ENCODE peak calls at places on chromosomes 1 and 21, in seven cellular contexts. H, C, K, X, A, S and V are unnamed samples.

GRCh38 chr1:108665047-108665446 is 4.2 kb upstream of the HENMT1 start:
- DNase-seq in H (no peak), K (no peak), A (no peak), X (no peak), S (no peak), C (no peak), V (no peak)

GRCh38 chr1:2204384-2205190 is 10.0 kb upstream of the FAAP20 start:
- DNase-seq in C (peak), H (peak), X (peak), S (peak), A (no peak), K (peak), V (no peak)

GRCh38 chr1:182170941-182171461 is 109.5 kb upstream of the ZNF648 start:
- DNase-seq in C (no peak), A (no peak), S (no peak), H (no peak), X (no peak), K (no peak), V (no peak)

GRCh38 chr21:26943916-26944315 is 23.0 kb downstream of the ADAMTS5 start:
- DNase-seq in C (no peak), S (no peak), K (no peak), X (no peak), H (no peak), A (no peak), V (no peak)

GRCh38 chr1:182147136-182147815 is 85.8 kb upstream of the ZNF648 start:
- DNase-seq in S (no peak), X (no peak), A (no peak), C (no peak), H (no peak), K (no peak), V (peak)

GRCh38 chr1:223665592-223666312 is at the start of gene CAPN8:
- DNase-seq in K (no peak), X (no peak), S (no peak), A (no peak), C (no peak), H (no peak), V (peak)

GRCh38 chr1:200917291-200917817 is 22.7 kb downstream of the INAVA start:
- DNase-seq in X (no peak), S (no peak), C (no peak), K (no peak), A (no peak), H (no peak), V (peak)

GRCh38 chr1:185438936-185439335 is 121.9 kb upstream of the IVNS1ABP start:
- DNase-seq in S (no peak), K (no peak), H (no peak), X (no peak), C (peak), A (no peak), V (no peak)

GRCh38 chr1:167744901-167745300 is 23.1 kb downstream of the MPZL1 start:
- DNase-seq in K (no peak), A (no peak), C (no peak), X (no peak), H (no peak), S (no peak), V (peak)

GRCh38 chr1:18527921-18528320 is 47.2 kb downstream of the KLHDC7A start:
- DNase-seq in X (no peak), K (no peak), S (peak), H (no peak), C (no peak), A (no peak), V (peak)

GRCh38 chr1:3463408-3463811 is 8.9 kb downstream of the ARHGEF16 start:
- DNase-seq in A (no peak), C (no peak), H (no peak), S (no peak), K (no peak), X (peak), V (no peak)

GRCh38 chr1:46652321-46653100 is 15.7 kb downstream of the ATPAF1 start:
- DNase-seq in A (no peak), X (no peak), K (no peak), C (no peak), H (no peak), S (no peak), V (no peak)

GRCh38 chr1:77175230-77175844 is 43.9 kb downstream of the PIGK start:
- DNase-seq in K (no peak), X (no peak), A (no peak), H (peak), C (peak), S (no peak), V (peak)

DNA sequence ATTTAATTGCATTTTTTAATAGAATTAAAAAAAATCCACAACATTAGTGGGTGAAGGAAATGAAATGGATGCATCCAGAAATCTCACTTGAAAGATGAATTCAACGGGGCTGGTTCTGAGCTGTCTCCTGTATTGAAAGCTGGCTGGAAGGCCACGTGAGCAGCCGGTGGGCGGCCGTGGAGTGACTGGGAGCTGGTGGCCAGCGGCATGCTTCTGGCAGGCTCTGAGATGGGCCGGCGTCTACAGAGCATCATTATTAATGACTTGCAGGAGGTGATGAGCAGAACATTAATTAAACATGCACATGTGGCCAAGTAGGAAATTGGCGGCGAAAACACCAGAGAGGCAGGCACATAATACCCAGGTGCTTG is 115.6 kb upstream of the LMO4 start:
- DNase-seq in H (no peak), K (no peak), A (no peak), S (no peak), X (no peak), C (no peak), V (no peak)
- TF ChIP-seq CTCF in H (no peak), K (no peak), A (no peak), S (no peak), X (no peak), C (no peak), V (no peak)

GRCh38 chr1:177928194-177928593 is 41.7 kb downstream of the SEC16B start:
- DNase-seq in C (peak), K (no peak), X (no peak), H (no peak), A (no peak), S (no peak), V (no peak)
- TF ChIP-seq CTCF in C (peak), K (peak), X (no peak), H (peak), A (no peak), S (peak), V (no peak)

DNA sequence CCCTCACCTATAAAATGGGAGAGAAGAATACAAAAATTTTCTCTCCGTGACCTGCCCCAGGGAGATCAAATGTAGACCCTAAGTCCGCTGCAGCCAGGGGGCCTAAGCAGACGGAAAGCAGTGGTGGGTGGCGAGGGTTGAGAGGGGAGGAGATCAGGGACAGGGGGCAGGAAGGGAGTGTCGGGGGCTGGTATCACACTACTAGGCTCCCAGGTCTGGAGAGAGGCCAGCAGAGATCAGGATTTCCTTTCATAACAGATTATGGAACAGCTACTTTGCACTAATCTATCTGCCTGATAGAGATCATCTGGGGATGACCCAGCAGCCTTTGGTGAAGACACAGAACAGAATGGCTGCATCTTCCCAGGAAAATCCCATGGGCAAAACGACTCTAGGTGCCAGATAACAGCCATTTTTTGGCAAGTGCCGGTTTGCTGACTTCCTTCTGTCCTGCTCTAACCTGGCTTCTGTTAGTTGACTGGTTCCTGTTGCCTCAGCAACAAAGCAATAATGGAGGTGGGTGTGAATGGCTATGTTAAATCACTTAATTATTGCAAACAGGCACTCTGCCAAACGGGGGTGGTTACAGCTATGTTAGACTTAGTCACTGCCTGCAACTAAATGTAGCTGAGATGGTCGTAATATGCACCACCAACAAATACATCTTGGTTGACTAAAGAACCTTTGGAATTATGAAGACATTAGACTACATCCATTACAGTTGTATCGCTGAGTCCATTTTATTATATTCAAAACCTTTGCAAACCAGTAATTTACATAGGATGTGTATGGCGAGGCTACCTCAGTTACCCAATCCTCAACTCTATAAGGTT is 30.0 kb upstream of the EPS8L3 start:
- DNase-seq in S (no peak), X (no peak), K (peak), C (peak), H (peak), A (peak), V (peak)
- TF ChIP-seq CTCF in S (no peak), X (peak), K (no peak), C (no peak), H (no peak), A (no peak), V (no peak)

DNA sequence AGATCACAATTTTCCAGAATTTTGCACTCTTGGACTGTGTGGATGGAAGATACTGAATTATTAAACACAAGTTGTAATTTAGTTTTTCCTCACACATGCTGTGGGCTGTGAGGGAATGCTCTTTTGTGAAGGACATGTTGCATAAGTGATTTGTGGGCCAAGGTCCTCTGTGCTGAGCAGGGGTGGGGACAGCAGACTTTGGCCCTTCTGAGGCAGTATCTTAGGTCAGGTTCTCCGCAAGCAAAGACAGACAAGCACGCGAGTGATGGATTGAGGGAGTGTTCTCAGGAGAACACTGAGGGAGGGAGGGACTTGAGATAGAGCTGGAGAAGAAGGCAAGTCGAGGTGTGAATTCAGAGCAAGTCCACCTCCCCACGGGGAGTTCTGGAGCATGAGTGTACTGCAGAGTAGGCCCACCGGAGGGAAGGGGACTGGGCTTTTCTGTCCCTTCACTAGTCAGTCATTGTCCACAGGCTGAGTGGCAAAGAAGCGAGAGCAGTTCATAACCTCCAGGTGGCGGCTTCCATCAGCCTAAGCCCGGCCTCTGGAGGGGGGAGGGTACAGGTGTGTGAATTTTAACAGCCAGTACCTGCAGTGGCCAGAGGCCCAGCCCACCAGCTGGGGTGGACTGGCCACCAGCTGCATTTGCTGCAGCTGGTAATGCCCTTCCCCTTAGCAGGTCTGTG is 19.1 kb upstream of the CD101 start:
- DNase-seq in H (no peak), A (no peak), K (no peak), C (no peak), X (no peak), S (no peak), V (no peak)
- TF ChIP-seq CTCF in H (no peak), A (no peak), K (no peak), C (no peak), X (no peak), S (no peak), V (no peak)

GRCh38 chr1:9908846-9909221 is 1.2 kb downstream of the CTNNBIP1 start:
- DNase-seq in C (no peak), A (no peak), H (no peak), X (no peak), K (no peak), S (no peak), V (no peak)

GRCh38 chr1:9912264-9912936 is 2.3 kb upstream of the CTNNBIP1 start:
- DNase-seq in K (no peak), S (no peak), X (no peak), C (no peak), A (no peak), H (no peak), V (no peak)

GRCh38 chr1:9909222-9910046 is 635 bp downstream of the CTNNBIP1 start:
- DNase-seq in S (peak), A (peak), X (peak), H (peak), K (peak), C (peak), V (peak)

GRCh38 chr1:9910080-9910424 is at the start of gene CTNNBIP1:
- DNase-seq in C (no peak), S (no peak), H (no peak), A (no peak), X (no peak), K (no peak), V (no peak)

DNA sequence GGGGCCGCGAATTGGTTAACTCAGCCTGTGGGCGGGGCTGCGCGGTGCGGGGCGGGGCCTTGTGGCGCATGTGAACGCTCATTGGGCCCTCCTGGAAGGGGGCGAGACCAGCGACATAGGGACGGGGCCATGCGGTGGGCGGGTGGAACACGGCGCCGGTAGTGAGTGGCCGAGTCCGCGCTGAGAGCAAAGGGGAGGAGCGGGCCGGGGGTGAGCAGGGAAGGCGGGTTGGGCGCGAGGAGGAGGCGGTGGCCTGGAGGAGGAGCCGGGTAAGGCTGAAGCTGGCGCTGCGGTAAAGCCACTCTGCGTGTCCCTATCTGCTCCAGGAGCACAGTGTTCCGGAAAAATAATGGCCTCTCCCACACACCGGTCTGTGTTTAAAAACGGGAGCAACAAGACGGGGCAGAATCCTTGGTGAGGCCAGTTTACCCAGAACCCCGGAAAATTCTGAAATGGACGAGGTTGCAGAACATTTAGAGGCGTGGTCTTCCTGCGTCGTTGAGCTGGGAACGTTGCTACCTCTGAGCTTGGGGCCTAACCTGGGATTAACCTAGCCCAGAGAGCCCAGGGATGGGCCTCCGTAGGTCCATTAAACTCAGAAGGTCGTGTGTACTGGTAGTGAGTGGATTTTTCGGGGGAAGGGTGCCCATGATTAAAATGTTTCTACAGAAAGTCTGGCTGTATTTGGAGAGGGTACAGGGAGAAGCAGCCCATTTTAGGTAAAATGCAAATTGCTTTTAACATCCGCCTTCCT is 533 bp upstream of the CTNNBIP1 start:
- DNase-seq in S (peak), H (peak), K (peak), X (peak), C (peak), A (peak), V (peak)
- TF ChIP-seq CTCF in S (no peak), H (no peak), K (no peak), X (no peak), C (no peak), A (no peak), V (no peak)

DNA sequence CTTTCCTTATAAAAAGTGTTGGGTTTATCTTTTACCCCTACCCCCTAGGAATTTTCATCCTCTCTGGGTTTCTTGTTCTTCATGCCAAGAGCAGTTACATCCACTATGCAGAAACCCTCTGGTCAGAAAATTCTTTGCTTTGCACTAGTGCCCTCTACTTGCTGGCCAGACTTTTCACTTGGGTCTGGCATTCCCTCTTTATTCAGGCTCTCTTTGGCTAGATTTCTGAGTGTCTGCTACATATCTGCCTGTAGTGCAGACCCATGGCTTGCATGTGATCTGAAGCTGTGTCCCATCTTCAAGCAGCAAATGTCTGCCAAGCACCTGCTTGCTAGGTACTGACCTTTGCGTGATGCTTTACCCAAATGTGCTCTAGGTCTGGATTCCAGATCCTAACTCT is 237.0 kb downstream of the GPATCH2 start:
- DNase-seq in A (no peak), H (no peak), K (peak), S (no peak), X (no peak), C (peak), V (peak)
- TF ChIP-seq CTCF in A (no peak), H (no peak), K (no peak), S (no peak), X (peak), C (peak), V (no peak)

DNA sequence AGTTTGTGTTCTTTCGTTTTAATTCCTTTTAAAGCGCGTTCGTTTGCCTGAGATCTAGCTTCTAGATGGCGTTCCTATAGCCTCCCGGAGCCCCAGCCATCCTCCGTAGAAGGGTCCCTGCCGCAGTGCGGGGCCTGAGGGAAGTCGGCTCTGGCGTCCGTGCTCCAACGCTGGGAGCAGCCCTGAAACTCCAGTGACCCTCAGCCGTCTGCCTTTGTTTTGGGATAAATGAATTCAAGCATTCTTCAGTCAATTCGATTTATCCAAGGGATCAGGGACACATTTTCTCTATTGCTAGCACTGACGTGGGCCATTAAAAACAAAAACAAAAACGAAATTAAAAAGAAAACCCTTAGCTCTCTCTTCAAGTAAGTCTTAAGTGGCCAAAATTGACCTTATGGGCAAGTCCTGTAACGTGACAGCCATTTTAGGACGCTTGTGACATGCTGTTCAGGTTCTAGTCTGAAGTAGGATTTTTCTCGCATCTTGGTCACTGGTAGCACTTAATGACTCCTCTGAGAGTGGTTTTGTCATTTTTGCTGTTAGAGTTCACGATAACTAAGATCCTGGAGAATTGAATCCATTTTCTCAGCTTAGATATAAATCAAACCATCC is 757 bp upstream of the HSPA13 start:
- DNase-seq in H (peak), C (no peak), X (no peak), S (no peak), A (no peak), K (peak), V (no peak)
- TF ChIP-seq CTCF in H (peak), C (no peak), X (no peak), S (no peak), A (no peak), K (no peak), V (no peak)